ENCODE peak calls at places on chromosomes 12 and 14, in five cellular contexts. N is lower leg skin, K is GM20000, M is GM10248, R is suprapubic skin. F is an unnamed sample.

GRCh38 chr12:119802472-119802871 is 74.6 kb downstream of the CIT start:
- DNase-seq in N (peak), K (no peak), M (no peak), R (peak), F (no peak)

GRCh38 chr14:71908141-71908540 is 24.1 kb upstream of the RGS6 start:
- DNase-seq in N (no peak), K (no peak), M (no peak), R (no peak), F (no peak)

GRCh38 chr14:21703357-21704339 is 30.0 kb upstream of the OR4E1 start:
- DNase-seq in N (no peak), K (no peak), M (no peak), R (no peak), F (no peak)

GRCh38 chr14:52313493-52313881 is 625 bp upstream of the PTGER2 start:
- DNase-seq in N (no peak), K (no peak), M (no peak), R (no peak), F (no peak)

GRCh38 chr14:75697371-75697770 is 36.3 kb downstream of the TTLL5 start:
- DNase-seq in N (no peak), K (no peak), M (no peak), R (no peak), F (no peak)

GRCh38 chr14:103141117-103141796 is 18.0 kb downstream of the TNFAIP2 start:
- DNase-seq in N (no peak), K (peak), M (peak), R (no peak), F (peak)

GRCh38 chr12:114671321-114671663 is 12.7 kb downstream of the TBX3 start:
- DNase-seq in N (no peak), K (no peak), M (no peak), R (no peak), F (no peak)

GRCh38 chr14:90487031-90487430 is 90.2 kb downstream of the CALM1 start:
- DNase-seq in N (peak), K (no peak), M (no peak), R (no peak), F (no peak)

GRCh38 chr12:5022465-5023061 is 21.1 kb upstream of the KCNA5 start:
- DNase-seq in N (peak), K (peak), M (peak), R (no peak), F (peak)

GRCh38 chr14:35285991-35286564 is 6.1 kb upstream of the PSMA6 start:
- DNase-seq in N (no peak), K (no peak), M (no peak), R (no peak), F (no peak)

GRCh38 chr12:65666876-65667275 is 157.4 kb upstream of the HMGA2 start:
- DNase-seq in N (no peak), K (peak), M (no peak), R (no peak), F (no peak)

GRCh38 chr12:12007001-12007712 is 63.6 kb upstream of the BCL2L14 start:
- DNase-seq in N (no peak), K (peak), M (peak), R (no peak), F (no peak)

GRCh38 chr12:104910196-104910840 is 47.8 kb downstream of the SLC41A2 start:
- DNase-seq in N (no peak), K (no peak), M (no peak), R (no peak), F (no peak)

GRCh38 chr12:3220382-3221321 is 143.5 kb downstream of the TSPAN9 start:
- DNase-seq in N (no peak), K (no peak), M (no peak), R (no peak), F (no peak)

GRCh38 chr14:71438684-71439083 is 493.5 kb upstream of the RGS6 start:
- DNase-seq in N (no peak), K (no peak), M (no peak), R (no peak), F (no peak)

GRCh38 chr12:26374934-26375333 is 179.6 kb downstream of the SSPN start:
- DNase-seq in N (no peak), K (no peak), M (no peak), R (no peak), F (no peak)

GRCh38 chr12:113850309-113851056 is 115.6 kb downstream of the RBM19 start:
- DNase-seq in N (no peak), K (no peak), M (no peak), R (no peak), F (no peak)

GRCh38 chr12:80708535-80709328 is 1.3 kb downstream of the MYF6 start:
- DNase-seq in N (no peak), K (no peak), M (no peak), R (no peak), F (no peak)

GRCh38 chr14:79638647-79639266 is 572.5 kb downstream of the DIO2 start:
- DNase-seq in N (no peak), K (no peak), M (no peak), R (no peak), F (no peak)

GRCh38 chr14:58060898-58061297 is 91.1 kb downstream of the ARMH4 start:
- DNase-seq in N (no peak), K (no peak), M (no peak), R (no peak), F (no peak)

GRCh38 chr14:104891121-104891551 is 26.1 kb downstream of the CEP170B start:
- DNase-seq in N (peak), K (no peak), M (no peak), R (peak), F (peak)

GRCh38 chr12:49264466-49264872 is 413 bp upstream of the TUBA1C start:
- DNase-seq in N (no peak), K (peak), M (peak), R (no peak), F (no peak)

GRCh38 chr14:95318399-95318834 is 1.3 kb downstream of the CLMN start:
- DNase-seq in N (no peak), K (no peak), M (no peak), R (no peak), F (peak)

GRCh38 chr12:109714141-109714912 is 702 bp downstream of the FAM222A start:
- DNase-seq in N (peak), K (peak), M (peak), R (no peak), F (peak)

GRCh38 chr12:49089831-49090773 is 4.5 kb downstream of the DHH start:
- DNase-seq in N (peak), K (no peak), M (no peak), R (no peak), F (no peak)

GRCh38 chr12:119423285-119423684 is 88.8 kb downstream of the CCDC60 start:
- DNase-seq in N (no peak), K (no peak), M (no peak), R (no peak), F (no peak)

GRCh38 chr14:76430475-76430980 is 54.6 kb downstream of the ESRRB start:
- DNase-seq in N (no peak), K (no peak), M (no peak), R (no peak), F (no peak)

GRCh38 chr14:44700184-44700583 is 193.1 kb upstream of the FSCB start:
- DNase-seq in N (no peak), K (no peak), M (no peak), R (no peak), F (no peak)

GRCh38 chr14:61474021-61474420 is 152.6 kb downstream of the PRKCH start:
- DNase-seq in N (no peak), K (no peak), M (no peak), R (no peak), F (no peak)

GRCh38 chr12:8108808-8109398 is 14.5 kb upstream of the CLEC4A start:
- DNase-seq in N (peak), K (peak), M (peak), R (peak), F (peak)
- TF ChIP-seq CTCF in N (peak), K (peak), M (peak), R (peak), F (peak)

GRCh38 chr14:50855558-50855957 is 16.3 kb upstream of the ABHD12B start:
- DNase-seq in N (no peak), K (no peak), M (no peak), R (no peak), F (no peak)
- TF ChIP-seq CTCF in N (no peak), K (no peak), M (no peak), R (no peak), F (no peak)

GRCh38 chr12:126784328-126784921 is 1482.5 kb upstream of the TMEM132C start:
- DNase-seq in N (no peak), K (peak), M (no peak), R (no peak), F (peak)
- TF ChIP-seq CTCF in N (no peak), K (no peak), M (peak), R (no peak), F (peak)

GRCh38 chr14:47040490-47040889 is 388.9 kb upstream of the RPL10L start:
- DNase-seq in N (peak), K (no peak), M (no peak), R (no peak), F (no peak)
- TF ChIP-seq CTCF in N (no peak), K (no peak), M (no peak), R (no peak), F (no peak)

GRCh38 chr12:64236549-64236948 is 14.5 kb upstream of the KICS2 start:
- DNase-seq in N (no peak), K (no peak), M (no peak), R (no peak), F (no peak)
- TF ChIP-seq CTCF in N (no peak), K (no peak), M (peak), R (no peak), F (no peak)

DNA sequence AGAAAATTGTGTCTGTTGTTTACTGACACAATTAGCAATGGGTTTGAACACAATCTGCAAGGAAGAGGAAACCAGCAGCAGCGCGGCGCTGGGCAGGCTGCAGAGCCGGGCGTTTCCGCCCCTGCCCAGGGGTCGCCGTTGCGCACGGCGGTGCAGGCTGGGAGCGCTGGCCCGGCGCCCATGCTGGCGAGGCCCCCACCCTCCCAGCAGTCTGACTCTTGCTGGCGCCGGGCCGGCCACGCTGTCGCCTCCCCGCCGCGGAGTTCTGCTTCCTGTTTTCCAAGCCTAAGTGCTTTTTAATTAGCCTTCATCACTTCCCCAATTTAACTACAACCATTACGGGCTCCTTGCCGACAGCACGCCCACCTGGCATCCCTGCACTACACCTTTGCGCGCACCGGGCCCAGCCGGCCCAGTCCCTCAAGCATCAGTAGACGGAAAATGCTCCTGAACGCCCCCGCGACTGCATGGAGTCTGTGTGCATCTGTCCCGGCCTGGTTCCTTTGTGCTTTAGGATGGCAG is 212.1 kb downstream of the GXYLT1 start:
- DNase-seq in N (peak), K (peak), M (peak), R (peak), F (peak)
- TF ChIP-seq CTCF in N (no peak), K (no peak), M (no peak), R (no peak), F (no peak)

DNA sequence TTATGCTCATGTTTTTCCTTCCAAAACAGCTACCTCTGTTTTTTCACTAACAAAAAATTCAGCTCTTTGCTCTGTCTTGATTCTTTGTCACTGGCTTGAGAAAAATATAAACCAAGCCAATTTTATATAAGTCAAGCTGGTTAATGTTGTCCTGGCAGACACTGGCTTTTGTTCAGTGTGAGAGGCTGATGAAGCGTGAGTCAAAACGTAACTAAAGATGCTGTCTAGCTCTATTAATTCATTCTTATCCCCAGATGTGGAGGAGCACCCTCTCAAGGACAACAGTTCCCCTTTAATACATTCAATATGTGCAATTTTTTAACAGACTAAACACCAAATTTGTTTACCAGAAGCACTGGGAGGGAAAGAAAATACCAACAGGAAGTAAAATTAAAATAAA is 15.8 kb downstream of the TSPAN8 start:
- DNase-seq in N (no peak), K (no peak), M (no peak), R (no peak), F (no peak)
- TF ChIP-seq CTCF in N (no peak), K (no peak), M (no peak), R (no peak), F (no peak)